ENCODE peak calls at places on chromosome 13, in four cellular contexts. F, C, Q and W are unnamed samples.
A peak's percentile ranks its signal among the peaks of the same experiment; 100 is the strongest.

GRCh38 chr13:100560498-100561215 is 27.9 kb downstream of the GGACT start:
- DNase-seq in F (no peak), C (no peak), Q (no peak), W (no peak)

GRCh38 chr13:34678154-34678553 is 263.9 kb upstream of the NBEA start:
- DNase-seq in F (peak; percentile 77), C (no peak), Q (no peak), W (no peak)

GRCh38 chr13:28401303-28402056 is 93.4 kb downstream of the FLT1 start:
- DNase-seq in F (peak; percentile 19), C (no peak), Q (no peak), W (no peak)

GRCh38 chr13:104810242-104810641 is 1725.2 kb downstream of the EFNB2 start:
- DNase-seq in F (no peak), C (no peak), Q (no peak), W (no peak)

GRCh38 chr13:91154954-91155353 is 192.5 kb upstream of the MIR17HG start:
- DNase-seq in F (no peak), C (no peak), Q (no peak), W (no peak)

GRCh38 chr13:33261426-33262068 is 24.0 kb downstream of the STARD13 start:
- DNase-seq in F (no peak), C (no peak), Q (no peak), W (no peak)

GRCh38 chr13:96475103-96475502 is 385.2 kb downstream of the HS6ST3 start:
- DNase-seq in F (no peak), C (no peak), Q (no peak), W (no peak)

GRCh38 chr13:109784590-109785140 is 1.7 kb downstream of the IRS2 start:
- DNase-seq in F (peak; percentile 71), C (no peak), Q (no peak), W (peak; percentile 93)

GRCh38 chr13:44181938-44182337 is 191.7 kb upstream of the SERP2 start:
- DNase-seq in F (peak; percentile 60), C (no peak), Q (no peak), W (no peak)

GRCh38 chr13:20685042-20685441 is 18.5 kb upstream of the IL17D start:
- DNase-seq in F (no peak), C (no peak), Q (no peak), W (no peak)

GRCh38 chr13:52903320-52903719 is 54.9 kb upstream of the PCDH8 start:
- DNase-seq in F (no peak), C (no peak), Q (peak; percentile 44), W (no peak)

GRCh38 chr13:27120011-27120410 is 51.6 kb downstream of the USP12 start:
- DNase-seq in F (no peak), C (no peak), Q (no peak), W (no peak)

GRCh38 chr13:37127706-37128241 is 22.3 kb upstream of the CSNK1A1L start:
- DNase-seq in F (peak; percentile 14), C (no peak), Q (no peak), W (no peak)

GRCh38 chr13:110126391-110126961 is 180.5 kb downstream of the COL4A1 start:
- DNase-seq in F (peak; percentile 89), C (no peak), Q (no peak), W (peak; percentile 92)

GRCh38 chr13:44191504-44192171 is 182.0 kb upstream of the SERP2 start:
- DNase-seq in F (peak; percentile 41), C (peak; percentile 81), Q (no peak), W (peak; percentile 83)

GRCh38 chr13:85528578-85529215 is 270.5 kb downstream of the SLITRK6 start:
- DNase-seq in F (peak; percentile 81), C (no peak), Q (no peak), W (no peak)

GRCh38 chr13:28820099-28821051 is at the start of gene MTUS2:
- DNase-seq in F (no peak), C (no peak), Q (no peak), W (peak; percentile 36)

GRCh38 chr13:51816604-51817254 is 12.8 kb upstream of the DHRS12 start:
- DNase-seq in F (peak; percentile 8), C (peak; percentile 23), Q (no peak), W (no peak)

GRCh38 chr13:35984776-35985453 is 146.3 kb downstream of the DCLK1 start:
- DNase-seq in F (no peak), C (no peak), Q (no peak), W (peak; percentile 67)

GRCh38 chr13:73722120-73722519 is 412.1 kb downstream of the KLF12 start:
- DNase-seq in F (peak; percentile 82), C (peak; percentile 51), Q (no peak), W (no peak)

GRCh38 chr13:43191561-43191960 is 168.2 kb downstream of the DNAJC15 start:
- DNase-seq in F (no peak), C (no peak), Q (no peak), W (no peak)

GRCh38 chr13:53141336-53141735 is 112.7 kb downstream of the OLFM4 start:
- DNase-seq in F (no peak), C (no peak), Q (no peak), W (no peak)

GRCh38 chr13:111289251-111289650 is 31.2 kb upstream of the TEX29 start:
- DNase-seq in F (no peak), C (no peak), Q (no peak), W (peak; percentile 32)

GRCh38 chr13:59835569-59835968 is 328.2 kb downstream of the DIAPH3 start:
- DNase-seq in F (no peak), C (no peak), Q (no peak), W (no peak)

GRCh38 chr13:98567140-98567539 is 9.8 kb downstream of the STK24 start:
- DNase-seq in F (no peak), C (no peak), Q (no peak), W (no peak)
- H3K4me2 ChIP-seq in F (no peak overlapping the region), C (no peak overlapping the region), Q (no peak overlapping the region), W (no peak overlapping the region)

GRCh38 chr13:76148926-76149325 is 512.8 kb downstream of the LMO7 start:
- DNase-seq in F (peak; percentile 59), C (no peak), Q (no peak), W (no peak)
- TF ChIP-seq EZH2phosphoT487 in F (no peak), C (no peak), Q (no peak), W (no peak)

DNA sequence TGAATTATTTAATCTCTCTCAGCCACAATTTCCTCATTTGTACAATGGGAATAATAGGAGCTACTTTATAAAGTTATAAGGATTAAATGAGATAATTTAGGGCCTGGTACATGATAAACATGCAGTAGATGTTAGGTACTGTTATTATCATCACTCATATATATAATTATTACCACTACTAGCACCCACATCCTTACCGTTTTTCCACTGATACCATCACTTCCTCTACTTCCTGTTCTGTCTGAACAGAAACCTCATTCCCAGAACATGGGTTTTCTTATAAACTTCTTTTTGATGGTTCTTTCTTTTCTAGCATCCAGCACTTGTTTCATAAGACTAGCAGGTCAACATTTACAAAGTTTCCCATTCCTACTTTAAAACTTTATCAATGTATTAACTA is 6.3 kb downstream of the CDADC1 start:
- DNase-seq in F (no peak), C (no peak), Q (no peak), W (no peak)
- H3K36me3 ChIP-seq in F (no peaks in the 10 kb centered on the region), C (peaks cover 12% of the 10 kb centered on the region), Q (no peaks in the 10 kb centered on the region), W (no peaks in the 10 kb centered on the region)

GRCh38 chr13:39586142-39586541 is 16.9 kb downstream of the LHFPL6 start:
- DNase-seq in F (no peak), C (no peak), Q (no peak), W (no peak)

GRCh38 chr13:39587939-39588338 is 15.1 kb downstream of the LHFPL6 start:
- DNase-seq in F (no peak), C (no peak), Q (no peak), W (no peak)

GRCh38 chr13:39586956-39587605 is 15.9 kb downstream of the LHFPL6 start:
- DNase-seq in F (no peak), C (no peak), Q (no peak), W (no peak)

GRCh38 chr13:39590466-39591036 is 12.4 kb downstream of the LHFPL6 start:
- DNase-seq in F (peak; percentile 56), C (no peak), Q (no peak), W (no peak)

GRCh38 chr13:39588384-39588783 is 14.6 kb downstream of the LHFPL6 start:
- DNase-seq in F (no peak), C (no peak), Q (no peak), W (no peak)
- H3K4me2 ChIP-seq in F (no peak overlapping the region), C (no peak overlapping the region), Q (no peak overlapping the region), W (no peak overlapping the region)

GRCh38 chr13:113729329-113730019 is 29.6 kb upstream of the TMEM255B start:
- DNase-seq in F (no peak), C (no peak), Q (no peak), W (no peak)

GRCh38 chr13:113724780-113725315 is 34.2 kb upstream of the TMEM255B start:
- DNase-seq in F (peak; percentile 65), C (peak; percentile 33), Q (peak; percentile 82), W (peak; percentile 88)

GRCh38 chr13:113728571-113729054 is 30.4 kb upstream of the TMEM255B start:
- DNase-seq in F (no peak), C (no peak), Q (no peak), W (no peak)

GRCh38 chr13:113724016-113724758 is 34.8 kb upstream of the TMEM255B start:
- DNase-seq in F (no peak), C (no peak), Q (no peak), W (no peak)

GRCh38 chr13:113726961-113727411 is 32.0 kb upstream of the TMEM255B start:
- DNase-seq in F (peak; percentile 52), C (no peak), Q (peak; percentile 40), W (no peak)
- TF ChIP-seq EZH2phosphoT487 in F (no peak), C (no peak), Q (no peak), W (no peak)

GRCh38 chr13:24452044-24452443 is 60.5 kb downstream of the PARP4 start:
- DNase-seq in F (no peak), C (no peak), Q (no peak), W (no peak)
- H3K36me3 ChIP-seq in F (peaks cover 39% of the 10 kb centered on the region), C (peaks cover 39% of the 10 kb centered on the region), Q (no peaks in the 10 kb centered on the region), W (no peaks in the 10 kb centered on the region)

GRCh38 chr13:93246069-93246468 is 19.5 kb downstream of the GPC6 start:
- DNase-seq in F (no peak), C (no peak), Q (no peak), W (no peak)

GRCh38 chr13:93249918-93250306 is 23.3 kb downstream of the GPC6 start:
- DNase-seq in F (no peak), C (no peak), Q (no peak), W (no peak)

GRCh38 chr13:93244918-93245280 is 18.3 kb downstream of the GPC6 start:
- DNase-seq in F (no peak), C (no peak), Q (no peak), W (no peak)

GRCh38 chr13:93249259-93249917 is 22.8 kb downstream of the GPC6 start:
- DNase-seq in F (peak; percentile 85), C (no peak), Q (no peak), W (no peak)

DNA sequence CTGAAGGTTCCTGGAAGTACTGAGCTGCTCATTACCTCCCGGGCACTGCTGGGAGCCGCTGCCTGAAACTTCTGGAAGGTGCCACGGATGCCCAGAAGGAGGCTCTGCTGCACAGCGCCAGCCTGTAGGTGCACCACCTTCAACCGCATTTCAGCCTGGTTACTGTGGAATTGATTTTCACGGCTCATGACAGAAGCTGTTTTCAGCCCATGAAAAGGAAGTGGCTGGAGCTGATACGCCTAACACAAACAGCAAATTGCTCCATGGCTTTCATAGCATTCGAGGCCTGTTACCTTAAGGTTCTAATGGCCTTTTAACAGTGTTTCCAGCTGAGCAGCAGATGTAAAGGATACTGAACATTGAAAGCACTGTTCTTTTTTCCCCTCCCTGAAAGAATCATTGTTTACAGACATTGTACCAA is 22.0 kb downstream of the GPC6 start:
- DNase-seq in F (peak; percentile 78), C (no peak), Q (no peak), W (peak; percentile 73)
- H3K4me2 ChIP-seq in F (peak overlapping the region; percentile 70), C (no peak overlapping the region), Q (no peak overlapping the region), W (no peak overlapping the region)